ENCODE peak calls at places on chromosomes 11 and 22, in five cellular contexts. I, C, B, A and H are unnamed samples.
A peak's percentile ranks its signal among the peaks of the same experiment; 100 is the strongest.

GRCh38 chr22:33756508-33756949 is 163.7 kb downstream of the LARGE1 start:
- DNase-seq in C (peak; percentile 53), B (no peak), I (no peak), A (no peak), H (no peak)

GRCh38 chr11:10208045-10208674 is 85.9 kb downstream of the SBF2 start:
- DNase-seq in C (peak; percentile 14), I (no peak), A (no peak), B (no peak), H (peak; percentile 10)

GRCh38 chr11:46868912-46869311 is 22.8 kb upstream of the CKAP5 start:
- DNase-seq in B (no peak), I (no peak), A (no peak), C (no peak), H (no peak)

GRCh38 chr22:30485362-30485988 is 13.7 kb upstream of the SEC14L3 start:
- DNase-seq in B (no peak), A (peak; percentile 70), I (peak; percentile 51), C (peak; percentile 66), H (no peak)

GRCh38 chr11:35539781-35540281 is 14.4 kb upstream of the PAMR1 start:
- DNase-seq in A (no peak), C (no peak), I (no peak), B (no peak), H (no peak)

GRCh38 chr22:43723816-43724215 is 88.3 kb downstream of the EFCAB6 start:
- DNase-seq in B (no peak), A (no peak), C (peak; percentile 51), I (no peak), H (no peak)

GRCh38 chr11:71304045-71304444 is 51.7 kb upstream of the SHANK2 start:
- DNase-seq in I (no peak), A (no peak), C (no peak), B (no peak), H (no peak)

GRCh38 chr11:11416502-11416901 is 63.5 kb upstream of the CSNK2A3 start:
- DNase-seq in A (no peak), C (peak; percentile 90), I (no peak), B (no peak), H (no peak)

GRCh38 chr11:57761301-57762234 is at the start of gene CTNND1:
- DNase-seq in C (peak; percentile 96), B (peak; percentile 74), I (no peak), A (no peak), H (peak; percentile 94)

GRCh38 chr22:36197065-36197440 is 4.6 kb downstream of the APOL4 start:
- DNase-seq in C (peak; percentile 62), I (no peak), A (no peak), B (no peak), H (peak; percentile 40)

GRCh38 chr22:26610072-26610958 is 7.5 kb downstream of the CRYBB1 start:
- DNase-seq in A (peak; percentile 46), B (no peak), C (peak; percentile 95), I (peak; percentile 30), H (no peak)